ENCODE peak calls at places on chromosomes 16 and 17, in eight cellular contexts. F is Calu3, D is body of pancreas, P is dorsolateral prefrontal cortex, E is activated T-cell treated with anti-CD3 and anti-CD28 coated beads for 48 hours, A is endodermal cell, G is fibroblast of pulmonary artery, L is fibroblast of the conjunctiva. T is an unnamed sample.

GRCh38 chr17:17792551-17793377 is 44.0 kb downstream of the SREBF1 start:
- DNase-seq in F (no peak), D (no peak), P (peak), E (peak), A (peak), G (peak), L (no peak), T (no peak)

GRCh38 chr17:38898291-38898679 is 27.1 kb upstream of the LASP1NB start:
- DNase-seq in F (no peak), D (no peak), P (no peak), E (peak), A (no peak), G (no peak), L (no peak), T (no peak)

GRCh38 chr16:30641378-30641982 is 9.3 kb upstream of the PRR14 start:
- DNase-seq in F (no peak), D (no peak), P (no peak), E (no peak), A (no peak), G (no peak), L (no peak), T (no peak)

GRCh38 chr16:69938981-69939820 is 11.9 kb upstream of the CLEC18A start:
- DNase-seq in F (no peak), D (no peak), P (no peak), E (no peak), A (peak), G (no peak), L (no peak), T (no peak)

GRCh38 chr16:15855704-15856003 is 1.2 kb downstream of the MYH11 start:
- DNase-seq in F (no peak), D (no peak), P (no peak), E (no peak), A (no peak), G (no peak), L (no peak), T (no peak)

GRCh38 chr17:39975801-39976200 is 4.8 kb upstream of the PSMD3 start:
- DNase-seq in F (no peak), D (no peak), P (no peak), E (no peak), A (no peak), G (no peak), L (no peak), T (no peak)

GRCh38 chr16:23905027-23905426 is 69.2 kb downstream of the PRKCB start:
- DNase-seq in F (no peak), D (no peak), P (peak), E (no peak), A (peak), G (peak), L (peak), T (peak)

GRCh38 chr17:67573987-67574657 is 143.6 kb upstream of the NOL11 start:
- DNase-seq in F (no peak), D (no peak), P (no peak), E (no peak), A (no peak), G (no peak), L (no peak), T (no peak)

GRCh38 chr17:6044261-6044660 is 25.9 kb upstream of the WSCD1 start:
- DNase-seq in F (no peak), D (no peak), P (no peak), E (no peak), A (no peak), G (no peak), L (no peak), T (no peak)

GRCh38 chr16:88331989-88332920 is 50.5 kb upstream of the ZNF469 start:
- DNase-seq in F (peak), D (peak), P (no peak), E (no peak), A (no peak), G (peak), L (peak), T (peak)

GRCh38 chr17:67452681-67453554 is 75.8 kb downstream of the PITPNC1 start:
- DNase-seq in F (no peak), D (no peak), P (no peak), E (no peak), A (peak), G (no peak), L (no peak), T (no peak)

GRCh38 chr17:68458260-68459029 is 1.1 kb upstream of the WIPI1 start:
- DNase-seq in F (no peak), D (no peak), P (no peak), E (no peak), A (no peak), G (no peak), L (no peak), T (no peak)

GRCh38 chr16:15795615-15796014 is 61.2 kb downstream of the MYH11 start:
- DNase-seq in F (no peak), D (no peak), P (no peak), E (no peak), A (no peak), G (no peak), L (no peak), T (no peak)

GRCh38 chr16:65414284-65414984 is 292.6 kb upstream of the CDH11 start:
- DNase-seq in F (no peak), D (no peak), P (no peak), E (no peak), A (no peak), G (peak), L (peak), T (peak)

GRCh38 chr17:33291248-33292183 is 1.6 kb downstream of the ASIC2 start:
- DNase-seq in F (no peak), D (no peak), P (peak), E (peak), A (peak), G (peak), L (no peak), T (peak)

GRCh38 chr17:37490638-37491614 is 1.2 kb downstream of the DUSP14 start:
- DNase-seq in F (peak), D (no peak), P (peak), E (no peak), A (peak), G (peak), L (peak), T (peak)

GRCh38 chr17:49764559-49765180 is 739 bp upstream of the FAM117A start:
- DNase-seq in F (no peak), D (no peak), P (no peak), E (no peak), A (no peak), G (no peak), L (no peak), T (no peak)

GRCh38 chr17:66930933-66931332 is 33.6 kb upstream of the CACNG4 start:
- DNase-seq in F (peak), D (no peak), P (no peak), E (no peak), A (peak), G (no peak), L (no peak), T (peak)

GRCh38 chr17:79092567-79092966 is 17.9 kb downstream of the ENGASE start:
- DNase-seq in F (no peak), D (no peak), P (no peak), E (no peak), A (no peak), G (no peak), L (no peak), T (no peak)

T was measured in epithelial cell of esophagus.